ENCODE peak calls at places on chromosomes 3 and 15, in six cellular contexts. A is NCI-H524; G is stimulated activated CD4-positive, alpha-beta T cell treated with anti-CD3 and anti-CD28 coated beads, TNF-alpha, amount 100 ng/mL, for 4 hours; D is HFFc6; Q is NCI-H1105; C is right atrium auricular region. E is an unnamed sample.

GRCh38 chr3:141255864-141256263 is 24.2 kb downstream of the PXYLP1 start:
- DNase-seq in D (peak; percentile 36), G (no peak), A (peak; percentile 26), Q (no peak), C (no peak), E (no peak)

GRCh38 chr3:62529230-62529629 is 155.9 kb upstream of the FEZF2 start:
- DNase-seq in C (no peak), D (no peak), A (peak; percentile 46), G (no peak), Q (no peak), E (no peak)

GRCh38 chr15:82871577-82872484 is 62.4 kb downstream of the WHAMM start:
- DNase-seq in A (no peak), D (no peak), G (no peak), Q (no peak), C (no peak), E (no peak)

GRCh38 chr15:39304201-39304841 is 276.6 kb upstream of the THBS1 start:
- DNase-seq in C (no peak), G (no peak), D (peak; percentile 97), Q (no peak), A (no peak), E (no peak)

GRCh38 chr3:147409143-147410121 is at the start of gene ZIC1:
- DNase-seq in A (peak; percentile 94), D (no peak), G (no peak), Q (no peak), C (no peak), E (no peak)

GRCh38 chr3:177729939-177730700 is 532.8 kb upstream of the TBL1XR1 start:
- DNase-seq in D (no peak), G (no peak), Q (no peak), C (peak; percentile 65), A (no peak), E (peak; percentile 64)

GRCh38 chr15:31499953-31500808 is 173.5 kb downstream of the KLF13 start:
- DNase-seq in C (peak; percentile 4), Q (no peak), G (no peak), D (no peak), A (no peak), E (no peak)

GRCh38 chr3:155870945-155871745 is 695 bp downstream of the GMPS start:
- DNase-seq in C (peak; percentile 67), Q (peak; percentile 25), D (peak; percentile 35), G (peak; percentile 16), A (peak; percentile 55), E (peak; percentile 35)